ENCODE peak calls at places on chromosomes 16 and 17, in five cellular contexts. One of them, this sample, is unnamed.

GRCh38 chr17:66437466-66438026 is 135.1 kb downstream of the PRKCA start:
- DNase-seq in DMS 273 treated with DMSO at 0.1 percent for 48 hours: no peak
- DNase-seq in T-helper 2 cell: no peak
- DNase-seq in nucleus accumbens: no peak
- DNase-seq in activated naive CD8-positive, alpha-beta T cell treated with anti-CD3 and anti-CD28 coated beads for 36 hours: no peak
- DNase-seq in this sample: no peak

GRCh38 chr17:35214192-35214591 is 20.0 kb upstream of the SLC35G3 start:
- DNase-seq in DMS 273 treated with DMSO at 0.1 percent for 48 hours: no peak
- DNase-seq in T-helper 2 cell: peak
- DNase-seq in nucleus accumbens: no peak
- DNase-seq in activated naive CD8-positive, alpha-beta T cell treated with anti-CD3 and anti-CD28 coated beads for 36 hours: no peak
- DNase-seq in this sample: no peak

GRCh38 chr17:65855245-65855644 is 293.8 kb upstream of the AXIN2 start:
- DNase-seq in DMS 273 treated with DMSO at 0.1 percent for 48 hours: no peak
- DNase-seq in T-helper 2 cell: no peak
- DNase-seq in nucleus accumbens: no peak
- DNase-seq in activated naive CD8-positive, alpha-beta T cell treated with anti-CD3 and anti-CD28 coated beads for 36 hours: no peak
- DNase-seq in this sample: no peak

GRCh38 chr17:4573682-4574081 is 10.6 kb upstream of the SMTNL2 start:
- DNase-seq in DMS 273 treated with DMSO at 0.1 percent for 48 hours: no peak
- DNase-seq in T-helper 2 cell: peak
- DNase-seq in nucleus accumbens: no peak
- DNase-seq in activated naive CD8-positive, alpha-beta T cell treated with anti-CD3 and anti-CD28 coated beads for 36 hours: peak
- DNase-seq in this sample: no peak

GRCh38 chr17:78214706-78215061 is 631 bp downstream of the BIRC5 start:
- DNase-seq in DMS 273 treated with DMSO at 0.1 percent for 48 hours: no peak
- DNase-seq in T-helper 2 cell: no peak
- DNase-seq in nucleus accumbens: no peak
- DNase-seq in activated naive CD8-positive, alpha-beta T cell treated with anti-CD3 and anti-CD28 coated beads for 36 hours: no peak
- DNase-seq in this sample: no peak

GRCh38 chr17:8224891-8225812 is 14.8 kb upstream of the AURKB start:
- DNase-seq in DMS 273 treated with DMSO at 0.1 percent for 48 hours: no peak
- DNase-seq in T-helper 2 cell: no peak
- DNase-seq in nucleus accumbens: no peak
- DNase-seq in activated naive CD8-positive, alpha-beta T cell treated with anti-CD3 and anti-CD28 coated beads for 36 hours: no peak
- DNase-seq in this sample: no peak

GRCh38 chr16:70715860-70716357 is 30.1 kb upstream of the MTSS2 start:
- DNase-seq in DMS 273 treated with DMSO at 0.1 percent for 48 hours: peak
- DNase-seq in T-helper 2 cell: no peak
- DNase-seq in nucleus accumbens: peak
- DNase-seq in activated naive CD8-positive, alpha-beta T cell treated with anti-CD3 and anti-CD28 coated beads for 36 hours: no peak
- DNase-seq in this sample: no peak

GRCh38 chr17:78903101-78903779 is at the start of gene CEP295NL:
- DNase-seq in DMS 273 treated with DMSO at 0.1 percent for 48 hours: no peak
- DNase-seq in T-helper 2 cell: peak
- DNase-seq in nucleus accumbens: peak
- DNase-seq in activated naive CD8-positive, alpha-beta T cell treated with anti-CD3 and anti-CD28 coated beads for 36 hours: peak
- DNase-seq in this sample: peak

GRCh38 chr16:11620243-11621003 is 33.7 kb upstream of the LITAF start:
- DNase-seq in DMS 273 treated with DMSO at 0.1 percent for 48 hours: no peak
- DNase-seq in T-helper 2 cell: no peak
- DNase-seq in nucleus accumbens: no peak
- DNase-seq in activated naive CD8-positive, alpha-beta T cell treated with anti-CD3 and anti-CD28 coated beads for 36 hours: peak
- DNase-seq in this sample: no peak

GRCh38 chr16:16047761-16048160 is 98.3 kb downstream of the ABCC1 start:
- DNase-seq in DMS 273 treated with DMSO at 0.1 percent for 48 hours: no peak
- DNase-seq in T-helper 2 cell: no peak
- DNase-seq in nucleus accumbens: no peak
- DNase-seq in activated naive CD8-positive, alpha-beta T cell treated with anti-CD3 and anti-CD28 coated beads for 36 hours: no peak
- DNase-seq in this sample: no peak

This sample was measured in caudate nucleus.